ENCODE peak calls at places on chromosomes 13 and 19, in ten cellular contexts. One of them, this sample, is unnamed.

GRCh38 chr19:23855676-23856075 is 59.0 kb upstream of the ZNF726 start:
- DNase-seq in activated T-cell treated with anti-CD3 and anti-CD28 coated beads, Interleukin-2, amount 50 U/mL, for 72 hours: no peak
- DNase-seq in colonic mucosa: no peak
- DNase-seq in A549: no peak
- DNase-seq in NCI-H1092: no peak
- DNase-seq in psoas muscle: no peak
- DNase-seq in EL: no peak
- DNase-seq in hippocampal formation: no peak
- DNase-seq in AG08395: no peak
- DNase-seq in HFF-Myc: no peak
- DNase-seq in this sample: no peak

GRCh38 chr19:3407556-3408516 is 41.5 kb downstream of the NFIC start:
- DNase-seq in activated T-cell treated with anti-CD3 and anti-CD28 coated beads, Interleukin-2, amount 50 U/mL, for 72 hours: no peak
- DNase-seq in colonic mucosa: no peak
- DNase-seq in A549: no peak
- DNase-seq in NCI-H1092: no peak
- DNase-seq in psoas muscle: peak
- DNase-seq in EL: no peak
- DNase-seq in hippocampal formation: no peak
- DNase-seq in AG08395: peak
- DNase-seq in HFF-Myc: no peak
- DNase-seq in this sample: no peak

GRCh38 chr19:4144666-4145261 is 8.7 kb upstream of the CREB3L3 start:
- DNase-seq in activated T-cell treated with anti-CD3 and anti-CD28 coated beads, Interleukin-2, amount 50 U/mL, for 72 hours: no peak
- DNase-seq in colonic mucosa: peak
- DNase-seq in A549: peak
- DNase-seq in NCI-H1092: no peak
- DNase-seq in psoas muscle: no peak
- DNase-seq in EL: peak
- DNase-seq in hippocampal formation: no peak
- DNase-seq in AG08395: peak
- DNase-seq in HFF-Myc: no peak
- DNase-seq in this sample: no peak

GRCh38 chr13:50149143-50149703 is 134.0 kb downstream of the KCNRG start:
- DNase-seq in activated T-cell treated with anti-CD3 and anti-CD28 coated beads, Interleukin-2, amount 50 U/mL, for 72 hours: no peak
- DNase-seq in colonic mucosa: no peak
- DNase-seq in A549: no peak
- DNase-seq in NCI-H1092: no peak
- DNase-seq in psoas muscle: no peak
- DNase-seq in EL: peak
- DNase-seq in hippocampal formation: no peak
- DNase-seq in AG08395: no peak
- DNase-seq in HFF-Myc: no peak
- DNase-seq in this sample: no peak

GRCh38 chr13:100235311-100235901 is 146.5 kb downstream of the PCCA start:
- DNase-seq in activated T-cell treated with anti-CD3 and anti-CD28 coated beads, Interleukin-2, amount 50 U/mL, for 72 hours: peak
- DNase-seq in colonic mucosa: peak
- DNase-seq in A549: peak
- DNase-seq in NCI-H1092: peak
- DNase-seq in psoas muscle: no peak
- DNase-seq in EL: peak
- DNase-seq in hippocampal formation: no peak
- DNase-seq in AG08395: peak
- DNase-seq in HFF-Myc: peak
- DNase-seq in this sample: no peak

GRCh38 chr19:37813340-37813739 is 34.0 kb upstream of the ZNF573 start:
- DNase-seq in activated T-cell treated with anti-CD3 and anti-CD28 coated beads, Interleukin-2, amount 50 U/mL, for 72 hours: no peak
- DNase-seq in colonic mucosa: no peak
- DNase-seq in A549: no peak
- DNase-seq in NCI-H1092: no peak
- DNase-seq in psoas muscle: no peak
- DNase-seq in EL: no peak
- DNase-seq in hippocampal formation: no peak
- DNase-seq in AG08395: no peak
- DNase-seq in HFF-Myc: no peak
- DNase-seq in this sample: no peak

GRCh38 chr19:19077103-19077502 is 13.3 kb downstream of the SLC25A42 start:
- DNase-seq in activated T-cell treated with anti-CD3 and anti-CD28 coated beads, Interleukin-2, amount 50 U/mL, for 72 hours: no peak
- DNase-seq in colonic mucosa: no peak
- DNase-seq in A549: no peak
- DNase-seq in NCI-H1092: no peak
- DNase-seq in psoas muscle: no peak
- DNase-seq in EL: no peak
- DNase-seq in hippocampal formation: no peak
- DNase-seq in AG08395: no peak
- DNase-seq in HFF-Myc: no peak
- DNase-seq in this sample: no peak

GRCh38 chr13:113758651-113759524 is at the start of gene TMEM255B:
- DNase-seq in activated T-cell treated with anti-CD3 and anti-CD28 coated beads, Interleukin-2, amount 50 U/mL, for 72 hours: peak
- DNase-seq in colonic mucosa: peak
- DNase-seq in A549: peak
- DNase-seq in NCI-H1092: peak
- DNase-seq in psoas muscle: peak
- DNase-seq in EL: peak
- DNase-seq in hippocampal formation: peak
- DNase-seq in AG08395: peak
- DNase-seq in HFF-Myc: no peak
- DNase-seq in this sample: peak

GRCh38 chr13:37618554-37618953 is 20.0 kb upstream of the POSTN start:
- DNase-seq in activated T-cell treated with anti-CD3 and anti-CD28 coated beads, Interleukin-2, amount 50 U/mL, for 72 hours: no peak
- DNase-seq in colonic mucosa: no peak
- DNase-seq in A549: no peak
- DNase-seq in NCI-H1092: no peak
- DNase-seq in psoas muscle: no peak
- DNase-seq in EL: peak
- DNase-seq in hippocampal formation: no peak
- DNase-seq in AG08395: peak
- DNase-seq in HFF-Myc: peak
- DNase-seq in this sample: no peak

GRCh38 chr19:18675779-18676178 is 7.7 kb upstream of the CRTC1 start:
- DNase-seq in activated T-cell treated with anti-CD3 and anti-CD28 coated beads, Interleukin-2, amount 50 U/mL, for 72 hours: peak
- DNase-seq in colonic mucosa: no peak
- DNase-seq in A549: no peak
- DNase-seq in NCI-H1092: no peak
- DNase-seq in psoas muscle: no peak
- DNase-seq in EL: no peak
- DNase-seq in hippocampal formation: no peak
- DNase-seq in AG08395: no peak
- DNase-seq in HFF-Myc: no peak
- DNase-seq in this sample: no peak

GRCh38 chr19:31214086-31214485 is 135.2 kb downstream of the TSHZ3 start:
- DNase-seq in activated T-cell treated with anti-CD3 and anti-CD28 coated beads, Interleukin-2, amount 50 U/mL, for 72 hours: peak
- DNase-seq in colonic mucosa: peak
- DNase-seq in A549: peak
- DNase-seq in NCI-H1092: no peak
- DNase-seq in psoas muscle: peak
- DNase-seq in EL: peak
- DNase-seq in hippocampal formation: no peak
- DNase-seq in AG08395: peak
- DNase-seq in HFF-Myc: peak
- DNase-seq in this sample: peak

This sample was measured in activated CD4-positive, alpha-beta T cell treated with anti-CD3 and anti-CD28 coated beads for 1 hour.